ENCODE peak calls at places on chromosome X, in seven cellular contexts. W, E, Y, K, N, U and V are unnamed samples.
A peak's percentile ranks its signal among the peaks of the same experiment; 100 is the strongest.

GRCh38 chrX:72495041-72495440 is 77.6 kb downstream of the HDAC8 start:
- DNase-seq in U (no peak), N (no peak), K (peak; percentile 1), W (no peak), E (no peak), Y (no peak), V (no peak)

GRCh38 chrX:24858004-24858746 is 157.6 kb downstream of the ARX start:
- DNase-seq in W (no peak), U (no peak), Y (no peak), N (no peak), E (no peak), K (peak; percentile 1), V (no peak)

GRCh38 chrX:45850197-45850774 is 649.6 kb upstream of the DIPK2B start:
- DNase-seq in K (peak; percentile 27), U (peak; percentile 45), W (no peak), Y (peak; percentile 28), N (no peak), E (peak; percentile 46), V (peak; percentile 39)

GRCh38 chrX:133660356-133660755 is 245.1 kb upstream of the GPC4 start:
- DNase-seq in K (peak; percentile 79), E (peak; percentile 48), W (no peak), N (no peak), Y (no peak), U (peak; percentile 87), V (no peak)

GRCh38 chrX:5788930-5789329 is 439.7 kb downstream of the NLGN4X start:
- DNase-seq in K (no peak), W (no peak), Y (no peak), E (no peak), N (no peak), U (no peak), V (no peak)

GRCh38 chrX:14243823-14244222 is 214.1 kb upstream of the GEMIN8 start:
- DNase-seq in W (no peak), Y (no peak), E (no peak), K (no peak), N (no peak), U (no peak), V (no peak)

GRCh38 chrX:131288738-131289511 is at the start of gene IGSF1:
- DNase-seq in W (peak; percentile 45), Y (no peak), E (no peak), N (no peak), K (peak; percentile 13), U (no peak), V (no peak)

GRCh38 chrX:145823132-145823531 is 5.5 kb downstream of the SLITRK2 start:
- DNase-seq in K (no peak), U (no peak), Y (no peak), E (no peak), W (no peak), N (no peak), V (no peak)

GRCh38 chrX:112768563-112768962 is 72.1 kb downstream of the AMOT start:
- DNase-seq in N (no peak), E (no peak), W (no peak), Y (no peak), U (no peak), K (no peak), V (no peak)

GRCh38 chrX:153828308-153828707 is 2.0 kb downstream of the PDZD4 start:
- DNase-seq in Y (no peak), W (no peak), K (no peak), E (no peak), N (no peak), U (no peak), V (no peak)

GRCh38 chrX:131139072-131139471 is 80.9 kb downstream of the ARHGAP36 start:
- DNase-seq in E (no peak), Y (no peak), K (no peak), N (no peak), W (no peak), U (no peak), V (no peak)

GRCh38 chrX:20228245-20228644 is 38.5 kb downstream of the RPS6KA3 start:
- DNase-seq in Y (no peak), E (no peak), W (no peak), K (no peak), N (no peak), U (no peak), V (no peak)

GRCh38 chrX:44871114-44871645 is 1.8 kb upstream of the KDM6A start:
- DNase-seq in E (no peak), W (no peak), U (peak; percentile 39), N (no peak), Y (no peak), K (peak; percentile 59), V (no peak)

GRCh38 chrX:102654696-102655095 is 3.4 kb downstream of the GPRASP1 start:
- DNase-seq in N (no peak), Y (no peak), E (no peak), U (no peak), K (no peak), W (no peak), V (no peak)

GRCh38 chrX:102651242-102651967 is at the start of gene GPRASP1:
- DNase-seq in K (peak; percentile 59), E (no peak), W (no peak), Y (peak; percentile 29), U (no peak), N (no peak), V (no peak)

GRCh38 chrX:102650903-102651241 is 411 bp upstream of the GPRASP1 start:
- DNase-seq in Y (no peak), E (no peak), N (no peak), K (no peak), U (no peak), W (no peak), V (no peak)

DNA sequence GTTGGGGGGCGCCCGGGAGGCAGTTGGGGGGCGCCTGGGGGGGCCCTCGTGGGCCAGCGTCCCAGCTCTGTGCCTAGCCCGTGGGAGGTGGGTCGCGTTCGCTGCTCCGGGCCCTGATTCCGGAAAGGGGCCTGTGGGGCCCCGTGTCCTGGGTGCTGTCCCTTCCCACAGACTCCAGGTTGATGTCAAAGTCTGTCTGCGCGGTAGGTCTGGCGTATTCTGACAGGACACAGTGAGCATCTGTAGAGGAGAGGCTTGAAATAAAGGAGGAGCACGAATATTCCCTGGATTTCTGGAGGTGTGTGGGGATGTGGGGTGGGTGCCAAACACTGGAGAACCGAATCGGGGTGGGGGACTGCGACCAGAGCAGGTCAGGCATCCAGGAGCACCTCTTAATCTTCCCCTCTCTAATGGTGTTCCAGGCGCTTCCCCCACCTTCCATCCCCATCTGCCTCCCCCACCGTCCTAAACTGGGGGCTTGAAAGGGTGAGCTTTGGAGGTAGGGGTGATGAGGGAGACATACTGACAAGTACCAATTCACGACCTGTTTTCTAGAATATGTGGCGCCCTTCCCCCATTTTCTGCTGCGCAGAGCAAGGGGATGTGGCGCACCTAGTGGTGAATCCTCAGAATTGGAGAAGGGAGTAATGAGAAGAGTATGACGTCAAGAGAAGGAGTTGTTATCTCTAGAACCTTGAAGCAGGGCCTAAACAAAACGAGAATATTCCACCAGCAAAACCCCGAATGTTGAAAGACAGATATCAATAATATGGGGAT is 873 bp downstream of the GPRASP1 start:
- DNase-seq in K (peak; percentile 52), W (peak; percentile 8), Y (peak; percentile 18), E (no peak), U (no peak), N (no peak), V (no peak)
- TF ChIP-seq EZH2 in K (no peak), W (no peak), Y (no peak), E (no peak), U (no peak), N (no peak), V (no peak)

GRCh38 chrX:7083468-7084396 is 63.8 kb upstream of the STS start:
- DNase-seq in W (no peak), Y (peak; percentile 71), E (peak; percentile 96), U (peak; percentile 89), N (peak; percentile 84), K (peak; percentile 84), V (peak; percentile 89)
- H3K4me2 ChIP-seq in W (no peak overlapping the region), Y (peak overlapping the region; percentile 35), E (peak overlapping the region; percentile 25), U (peak overlapping the region; percentile 29), N (peak overlapping the region; percentile 77), K (no peak overlapping the region), V (peak overlapping the region; percentile 54)

DNA sequence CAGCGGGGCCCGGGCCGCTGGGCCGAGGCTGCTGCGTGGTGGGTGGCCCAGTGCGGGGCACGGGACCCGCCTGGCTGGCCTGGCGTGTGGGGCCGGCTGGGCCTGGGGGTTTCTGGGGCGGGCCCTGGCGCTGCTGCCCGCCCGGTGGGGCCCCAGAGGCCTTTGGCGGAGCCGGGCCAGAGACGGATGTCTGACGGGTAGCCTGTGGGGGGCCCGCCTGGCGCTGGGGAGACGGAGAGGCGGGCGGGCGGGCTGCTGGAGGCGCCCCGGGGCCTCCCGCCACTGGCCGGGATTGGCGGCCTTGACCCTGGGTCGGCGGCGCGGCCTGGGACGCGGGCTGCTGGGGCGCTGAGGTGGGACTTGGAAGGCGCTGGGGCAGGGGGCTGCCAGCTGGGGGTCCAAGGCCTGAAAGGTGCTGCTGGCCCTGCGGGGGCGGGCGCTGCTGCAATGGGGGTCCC is 8.1 kb upstream of the TIMP1 start:
- DNase-seq in Y (no peak), W (no peak), E (no peak), K (no peak), U (no peak), N (no peak), V (no peak)
- H3K4me3 ChIP-seq in Y (no peak overlapping the region), W (no peak overlapping the region), E (no peak overlapping the region), K (no peak overlapping the region), U (no peak overlapping the region), N (no peak overlapping the region), V (no peak overlapping the region)

GRCh38 chrX:135975421-135975820 is 1.6 kb upstream of the MMGT1 start:
- DNase-seq in E (no peak), W (no peak), Y (no peak), U (no peak), K (no peak), N (no peak), V (no peak)
- TF ChIP-seq EZH2 in E (no peak), W (no peak), Y (no peak), U (no peak), K (no peak), N (no peak), V (no peak)

DNA sequence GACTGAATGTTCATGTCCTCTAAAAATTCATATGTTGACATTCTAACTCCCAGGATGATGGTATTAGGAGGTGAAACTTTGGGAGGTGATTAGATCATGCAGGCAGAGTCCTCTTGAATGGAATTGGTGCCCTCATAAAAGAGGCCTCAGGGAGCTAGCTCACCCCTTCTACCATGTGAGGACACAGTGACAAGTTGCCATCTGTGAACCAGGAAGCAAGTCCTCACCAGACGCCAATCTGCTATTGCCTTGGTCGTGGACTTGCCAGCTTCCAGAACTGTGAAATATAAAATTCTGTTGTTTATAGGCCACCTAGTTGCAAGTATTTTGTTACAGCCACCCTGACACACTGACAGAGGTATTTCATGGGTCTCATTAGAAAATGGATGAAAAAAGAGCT is 28.5 kb upstream of the LONRF3 start:
- DNase-seq in N (no peak), E (no peak), K (no peak), W (no peak), U (no peak), Y (no peak), V (no peak)
- H3K4me2 ChIP-seq in N (no peak overlapping the region), E (no peak overlapping the region), K (no peak overlapping the region), W (no peak overlapping the region), U (no peak overlapping the region), Y (no peak overlapping the region), V (no peak overlapping the region)

DNA sequence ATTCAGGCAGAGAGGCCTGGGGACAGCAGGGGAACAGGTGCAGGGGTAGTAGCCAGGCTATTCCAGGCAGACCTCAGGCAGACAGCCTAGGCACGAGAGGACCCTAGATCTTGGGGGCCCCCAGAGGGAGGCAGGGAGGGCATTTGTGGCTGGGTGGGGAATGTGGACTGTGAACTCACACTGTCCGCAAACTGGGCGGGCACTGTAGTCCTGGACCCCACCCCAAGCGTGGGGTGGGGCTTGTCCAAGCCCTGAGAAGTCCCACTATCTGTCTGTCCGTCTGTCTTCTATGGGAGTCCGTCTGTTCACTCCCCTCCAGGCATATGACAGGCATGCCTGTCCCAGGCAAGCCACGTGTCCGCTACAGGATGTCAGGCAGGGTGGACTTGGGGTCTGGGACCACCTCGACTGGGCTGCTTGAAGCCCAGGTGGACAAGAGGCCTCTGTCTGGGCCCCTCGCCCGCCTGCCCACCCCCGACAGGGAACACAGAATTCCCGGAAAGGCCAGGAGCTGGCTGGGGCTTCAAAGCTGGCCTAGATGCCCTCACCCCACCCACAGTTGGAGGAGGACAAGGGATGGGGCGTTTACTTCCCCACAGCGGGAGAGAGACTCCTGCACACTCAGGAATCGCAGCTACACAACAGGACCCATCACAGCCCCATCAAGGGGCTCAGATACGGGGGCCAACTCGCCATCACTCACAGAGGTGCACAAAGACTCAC is at the start of gene SLC38A5:
- DNase-seq in Y (no peak), K (no peak), E (no peak), W (peak; percentile 74), U (no peak), N (no peak), V (no peak)
- H3K4me3 ChIP-seq in Y (no peak within 1 kb of the TSS), K (no peak within 1 kb of the TSS), E (no peak within 1 kb of the TSS), W (peak within 1 kb of the TSS; percentile 78), U (no peak within 1 kb of the TSS), N (peak within 1 kb of the TSS; percentile 76), V (peak within 1 kb of the TSS; percentile 86)